ENCODE peak calls at places on chromosomes 7 and 10, in seven cellular contexts. Z is fibroblast of lung, H is uterus, U is IMR-90, M is brain microvascular endothelial cell, P is kidney, J is mammary epithelial cell. I is an unnamed sample.
A peak's percentile ranks its signal among the peaks of the same experiment; 100 is the strongest.

GRCh38 chr10:120067427-120067826 is 174.9 kb downstream of the SEC23IP start:
- DNase-seq in M (no peak), J (no peak), U (no peak), P (no peak), H (no peak), Z (no peak), I (no peak)

GRCh38 chr10:132192991-132193670 is 6.4 kb downstream of the DPYSL4 start:
- DNase-seq in U (no peak), M (no peak), J (no peak), H (no peak), Z (no peak), P (no peak), I (no peak)

GRCh38 chr7:630539-630938 is 96.0 kb upstream of the DNAAF5 start:
- DNase-seq in J (no peak), U (no peak), H (no peak), P (peak; percentile 65), Z (no peak), M (no peak), I (no peak)

GRCh38 chr7:155972651-155973349 is 160.5 kb upstream of the SHH start:
- DNase-seq in U (no peak), H (no peak), Z (no peak), J (no peak), M (no peak), P (no peak), I (no peak)

GRCh38 chr7:54811925-54812264 is 52.9 kb upstream of the SEC61G start:
- DNase-seq in M (peak; percentile 74), U (peak; percentile 98), Z (peak; percentile 84), H (no peak), P (no peak), J (peak; percentile 7), I (peak; percentile 93)

GRCh38 chr7:141700291-141700847 is 1.6 kb downstream of the DENND11 start:
- DNase-seq in M (no peak), Z (no peak), U (no peak), J (no peak), H (no peak), P (no peak), I (no peak)

GRCh38 chr7:42691030-42691639 is 220.7 kb downstream of the C7orf25 start:
- DNase-seq in H (peak; percentile 41), M (peak; percentile 55), P (no peak), Z (peak; percentile 51), J (peak; percentile 57), U (peak; percentile 39), I (no peak)

GRCh38 chr10:119862524-119862923 is 10.1 kb downstream of the MCMBP start:
- DNase-seq in M (no peak), J (no peak), Z (no peak), H (no peak), U (no peak), P (no peak), I (no peak)

GRCh38 chr10:72126184-72126871 is 38.0 kb upstream of the SPOCK2 start:
- DNase-seq in Z (peak; percentile 50), J (peak; percentile 25), H (no peak), P (no peak), U (peak; percentile 75), M (peak; percentile 42), I (peak; percentile 10)

GRCh38 chr7:131546126-131546525 is 10.3 kb downstream of the PODXL start:
- DNase-seq in P (peak; percentile 32), Z (no peak), H (no peak), U (no peak), M (no peak), J (no peak), I (no peak)

GRCh38 chr10:119807960-119808697 is 64.5 kb downstream of the MCMBP start:
- DNase-seq in J (peak; percentile 81), P (no peak), H (no peak), U (peak; percentile 93), M (peak; percentile 68), Z (peak; percentile 92), I (peak; percentile 60)

GRCh38 chr7:137760111-137760510 is 86.7 kb downstream of the DGKI start:
- DNase-seq in U (no peak), M (no peak), Z (peak; percentile 59), P (no peak), H (no peak), J (no peak), I (no peak)

GRCh38 chr10:72812415-72812797 is 81.1 kb upstream of the OIT3 start:
- DNase-seq in J (no peak), P (no peak), M (no peak), U (no peak), Z (no peak), H (no peak), I (no peak)

GRCh38 chr7:98110249-98111022 is 3.8 kb downstream of the LMTK2 start:
- DNase-seq in J (no peak), P (no peak), U (peak; percentile 9), M (peak; percentile 19), H (no peak), Z (no peak), I (no peak)

GRCh38 chr10:101781984-101782810 is 1.0 kb downstream of the NPM3 start:
- DNase-seq in U (no peak), M (no peak), H (no peak), P (peak; percentile 45), Z (no peak), J (no peak), I (no peak)

GRCh38 chr10:2477154-2477553 is 590.2 kb upstream of the PFKP start:
- DNase-seq in J (no peak), M (no peak), U (no peak), Z (no peak), P (no peak), H (no peak), I (no peak)

GRCh38 chr10:127196227-127196954 is at the start of gene INSYN2A:
- DNase-seq in H (no peak), M (peak; percentile 29), J (peak; percentile 59), U (peak; percentile 44), Z (peak; percentile 65), P (peak; percentile 83), I (no peak)

GRCh38 chr10:18099420-18099819 is 40.8 kb upstream of the CACNB2 start:
- DNase-seq in H (no peak), M (no peak), J (no peak), Z (peak; percentile 66), P (no peak), U (peak; percentile 12), I (no peak)

GRCh38 chr7:37645276-37646040 is 38.1 kb upstream of the GPR141 start:
- DNase-seq in J (no peak), Z (no peak), H (no peak), P (no peak), M (no peak), U (no peak), I (no peak)

GRCh38 chr10:133471300-133472109 is 17.8 kb downstream of the SCART1 start:
- DNase-seq in H (no peak), Z (no peak), M (no peak), P (no peak), U (no peak), J (no peak), I (no peak)

GRCh38 chr10:86888585-86889381 is 68.6 kb downstream of the MMRN2 start:
- DNase-seq in P (no peak), H (no peak), J (peak; percentile 45), M (peak; percentile 25), U (peak; percentile 71), Z (peak; percentile 68), I (no peak)

GRCh38 chr10:28777911-28778310 is 100.6 kb downstream of the BAMBI start:
- DNase-seq in M (no peak), U (no peak), H (no peak), P (no peak), Z (peak; percentile 57), J (no peak), I (no peak)

GRCh38 chr10:2955064-2955463 is 112.3 kb upstream of the PFKP start:
- DNase-seq in M (no peak), H (no peak), Z (no peak), J (no peak), P (no peak), U (no peak), I (no peak)

GRCh38 chr7:100859856-100860255 is 7.3 kb upstream of the TRIP6 start:
- DNase-seq in Z (no peak), M (no peak), P (peak; percentile 54), J (no peak), H (no peak), U (no peak), I (no peak)

DNA sequence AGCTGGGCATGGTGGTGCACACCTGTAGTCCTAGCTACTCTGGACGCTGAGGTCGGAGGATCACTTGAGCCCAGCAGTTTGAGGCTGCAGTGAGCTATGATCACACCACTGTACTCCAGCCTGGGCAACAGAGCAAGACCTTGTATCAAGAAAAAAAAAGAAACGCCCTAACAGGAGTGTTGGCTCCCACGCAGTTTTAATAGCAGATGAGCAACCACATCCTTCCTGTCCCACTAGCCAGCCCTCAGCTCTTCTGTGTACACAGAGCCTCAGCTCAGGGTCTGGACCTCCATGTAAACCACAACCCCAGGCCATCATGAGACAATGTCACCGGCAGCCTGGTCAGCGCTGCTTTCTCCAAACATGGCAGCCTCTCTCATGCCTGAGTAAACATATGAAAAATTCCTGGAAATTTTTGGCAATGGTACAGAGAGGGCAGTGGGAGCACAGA is 108.2 kb downstream of the PIP4K2A start:
- DNase-seq in P (no peak), H (no peak), U (peak; percentile 59), Z (peak; percentile 46), M (peak; percentile 39), J (no peak), I (no peak)
- H3K4me3 ChIP-seq in P (no peak overlapping the region), H (no peak overlapping the region), U (no peak overlapping the region), Z (no peak overlapping the region), M (no peak overlapping the region), J (no peak overlapping the region), I (no peak overlapping the region)

GRCh38 chr7:34596887-34597286 is 61.1 kb upstream of the NPSR1 start:
- DNase-seq in H (no peak), Z (no peak), M (peak; percentile 13), P (no peak), U (no peak), J (peak; percentile 16), I (no peak)
- TF ChIP-seq CTCF in H (no peak), Z (no peak), M (peak; percentile 12), P (no peak), U (peak; percentile 17), J (peak; percentile 72), I (no peak)

DNA sequence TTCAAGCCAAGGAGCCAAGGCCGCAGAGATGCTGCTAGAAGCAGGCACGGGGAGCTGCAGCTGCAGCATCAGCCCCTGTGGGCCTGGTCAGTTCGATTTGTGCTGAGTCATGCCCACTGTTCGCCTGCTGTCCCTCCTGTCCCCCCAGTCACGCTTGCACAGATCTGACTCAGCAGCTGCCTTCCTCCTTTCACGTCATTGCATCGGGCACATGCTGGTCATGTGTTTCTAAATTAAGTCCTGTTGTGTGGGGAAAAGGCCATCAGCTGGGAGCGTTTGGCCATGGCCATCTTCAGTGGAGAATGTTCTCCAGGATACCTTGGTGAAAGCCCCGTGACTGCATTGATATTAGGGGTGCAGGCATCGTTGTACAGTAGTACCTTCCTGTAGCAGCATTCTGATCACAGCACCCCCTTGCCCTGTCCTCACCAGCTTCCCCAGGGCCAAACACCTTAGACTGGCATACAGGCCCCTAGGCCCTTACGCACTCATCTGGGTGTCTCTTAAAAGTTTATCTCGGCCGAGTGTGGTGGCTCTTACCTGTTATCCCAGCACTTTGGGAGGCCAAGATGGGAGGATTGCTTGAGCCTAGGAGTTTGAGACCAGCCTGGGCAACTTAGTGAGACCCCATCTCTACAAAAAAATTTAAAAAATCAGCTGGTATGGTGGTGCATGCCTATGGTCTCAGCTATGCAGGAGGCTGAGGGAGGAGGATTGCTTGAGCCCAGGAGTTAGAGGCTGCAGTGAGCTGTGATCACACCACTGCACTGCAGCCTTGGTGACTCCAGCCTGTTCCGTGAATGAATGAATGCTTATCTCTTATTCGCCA is 23.2 kb downstream of the POR start:
- DNase-seq in P (peak; percentile 90), M (peak; percentile 87), H (peak; percentile 43), J (no peak), U (peak; percentile 96), Z (peak; percentile 88), I (peak; percentile 75)
- H3K27ac ChIP-seq in P (peak overlapping the region; percentile 69), M (peak overlapping the region; percentile 48), H (no peak overlapping the region), J (no peak overlapping the region), U (peak overlapping the region; percentile 78), Z (peak overlapping the region; percentile 76), I (peak overlapping the region; percentile 78)

GRCh38 chr7:11355571-11355970 is 381.9 kb downstream of the PHF14 start:
- DNase-seq in P (no peak), M (no peak), J (no peak), Z (no peak), U (no peak), H (no peak), I (no peak)
- H3K4me3 ChIP-seq in P (no peak overlapping the region), M (no peak overlapping the region), J (no peak overlapping the region), Z (no peak overlapping the region), U (no peak overlapping the region), H (no peak overlapping the region), I (no peak overlapping the region)